ENCODE peak calls at places on chromosomes 11 and 22, in nine cellular contexts. One of them, this sample, is unnamed.

GRCh38 chr22:46355369-46355995 is 20.0 kb downstream of the TRMU start:
- DNase-seq in OCI-LY7: peak
- DNase-seq in lower lobe of right lung: peak
- DNase-seq in pancreas: peak
- DNase-seq in thoracic aorta: no peak
- DNase-seq in uterus: peak
- DNase-seq in cardiac fibroblast: peak
- DNase-seq in choroid plexus epithelial cell: peak
- DNase-seq in AG10803: peak
- DNase-seq in this sample: peak

GRCh38 chr11:64632237-64632636 is 41.2 kb downstream of the SLC22A12 start:
- DNase-seq in uterus: no peak
- DNase-seq in pancreas: no peak
- DNase-seq in OCI-LY7: no peak
- DNase-seq in thoracic aorta: no peak
- DNase-seq in lower lobe of right lung: no peak
- DNase-seq in cardiac fibroblast: no peak
- DNase-seq in AG10803: no peak
- DNase-seq in choroid plexus epithelial cell: no peak
- DNase-seq in this sample: no peak

GRCh38 chr11:46906596-46906995 is 11.8 kb downstream of the LRP4 start:
- DNase-seq in uterus: no peak
- DNase-seq in cardiac fibroblast: peak
- DNase-seq in OCI-LY7: no peak
- DNase-seq in pancreas: no peak
- DNase-seq in lower lobe of right lung: no peak
- DNase-seq in AG10803: no peak
- DNase-seq in choroid plexus epithelial cell: peak
- DNase-seq in thoracic aorta: no peak
- DNase-seq in this sample: no peak

GRCh38 chr22:40367342-40367741 is 3.1 kb upstream of the SGSM3 start:
- DNase-seq in lower lobe of right lung: no peak
- DNase-seq in uterus: no peak
- DNase-seq in pancreas: no peak
- DNase-seq in OCI-LY7: no peak
- DNase-seq in AG10803: no peak
- DNase-seq in thoracic aorta: no peak
- DNase-seq in cardiac fibroblast: no peak
- DNase-seq in choroid plexus epithelial cell: no peak
- DNase-seq in this sample: no peak

GRCh38 chr11:107293677-107294344 is 163.8 kb downstream of the CWF19L2 start:
- DNase-seq in uterus: no peak
- DNase-seq in OCI-LY7: no peak
- DNase-seq in thoracic aorta: no peak
- DNase-seq in AG10803: no peak
- DNase-seq in cardiac fibroblast: no peak
- DNase-seq in lower lobe of right lung: no peak
- DNase-seq in choroid plexus epithelial cell: no peak
- DNase-seq in pancreas: no peak
- DNase-seq in this sample: no peak

GRCh38 chr11:28347351-28347750 is 239.2 kb downstream of the METTL15 start:
- DNase-seq in AG10803: peak
- DNase-seq in uterus: no peak
- DNase-seq in choroid plexus epithelial cell: no peak
- DNase-seq in cardiac fibroblast: no peak
- DNase-seq in lower lobe of right lung: no peak
- DNase-seq in OCI-LY7: no peak
- DNase-seq in pancreas: no peak
- DNase-seq in thoracic aorta: no peak
- DNase-seq in this sample: peak

GRCh38 chr22:33922268-33922667 is 2.0 kb upstream of the LARGE1 start:
- DNase-seq in thoracic aorta: no peak
- DNase-seq in lower lobe of right lung: no peak
- DNase-seq in OCI-LY7: peak
- DNase-seq in uterus: peak
- DNase-seq in AG10803: no peak
- DNase-seq in choroid plexus epithelial cell: peak
- DNase-seq in pancreas: peak
- DNase-seq in cardiac fibroblast: peak
- DNase-seq in this sample: peak

GRCh38 chr11:27973851-27974536 is 134.0 kb downstream of the KIF18A start:
- DNase-seq in AG10803: peak
- DNase-seq in OCI-LY7: no peak
- DNase-seq in thoracic aorta: no peak
- DNase-seq in lower lobe of right lung: no peak
- DNase-seq in cardiac fibroblast: no peak
- DNase-seq in uterus: no peak
- DNase-seq in choroid plexus epithelial cell: no peak
- DNase-seq in pancreas: no peak
- DNase-seq in this sample: peak

GRCh38 chr11:3119141-3119821 is 45.8 kb downstream of the OSBPL5 start:
- DNase-seq in lower lobe of right lung: peak
- DNase-seq in choroid plexus epithelial cell: no peak
- DNase-seq in thoracic aorta: no peak
- DNase-seq in AG10803: no peak
- DNase-seq in uterus: peak
- DNase-seq in cardiac fibroblast: no peak
- DNase-seq in pancreas: no peak
- DNase-seq in OCI-LY7: no peak
- DNase-seq in this sample: no peak

GRCh38 chr11:22433066-22433450 is 94.9 kb downstream of the SLC17A6 start:
- DNase-seq in pancreas: no peak
- DNase-seq in cardiac fibroblast: no peak
- DNase-seq in thoracic aorta: no peak
- DNase-seq in AG10803: peak
- DNase-seq in uterus: no peak
- DNase-seq in choroid plexus epithelial cell: no peak
- DNase-seq in OCI-LY7: no peak
- DNase-seq in lower lobe of right lung: no peak
- DNase-seq in this sample: no peak

GRCh38 chr11:131973017-131973416 is 602.6 kb downstream of the NTM start:
- DNase-seq in choroid plexus epithelial cell: no peak
- DNase-seq in OCI-LY7: no peak
- DNase-seq in thoracic aorta: no peak
- DNase-seq in uterus: no peak
- DNase-seq in pancreas: no peak
- DNase-seq in lower lobe of right lung: no peak
- DNase-seq in AG10803: no peak
- DNase-seq in cardiac fibroblast: no peak
- DNase-seq in this sample: no peak

GRCh38 chr11:125402436-125402835 is 93.6 kb downstream of the FEZ1 start:
- DNase-seq in OCI-LY7: no peak
- DNase-seq in pancreas: no peak
- DNase-seq in thoracic aorta: no peak
- DNase-seq in choroid plexus epithelial cell: peak
- DNase-seq in cardiac fibroblast: peak
- DNase-seq in uterus: no peak
- DNase-seq in AG10803: peak
- DNase-seq in lower lobe of right lung: no peak
- DNase-seq in this sample: peak

GRCh38 chr22:30424471-30425326 is 869 bp upstream of the MTFP1 start:
- DNase-seq in cardiac fibroblast: peak
- DNase-seq in choroid plexus epithelial cell: no peak
- DNase-seq in AG10803: no peak
- DNase-seq in OCI-LY7: peak
- DNase-seq in pancreas: no peak
- DNase-seq in uterus: no peak
- DNase-seq in lower lobe of right lung: no peak
- DNase-seq in thoracic aorta: no peak
- DNase-seq in this sample: peak

GRCh38 chr11:126716456-126717083 is 284.0 kb downstream of the KIRREL3 start:
- DNase-seq in cardiac fibroblast: peak
- DNase-seq in OCI-LY7: peak
- DNase-seq in thoracic aorta: no peak
- DNase-seq in lower lobe of right lung: no peak
- DNase-seq in choroid plexus epithelial cell: peak
- DNase-seq in AG10803: peak
- DNase-seq in pancreas: peak
- DNase-seq in uterus: no peak
- DNase-seq in this sample: peak

GRCh38 chr22:29477919-29478318 is 2.1 kb upstream of the NEFH start:
- DNase-seq in AG10803: no peak
- DNase-seq in lower lobe of right lung: no peak
- DNase-seq in OCI-LY7: no peak
- DNase-seq in thoracic aorta: no peak
- DNase-seq in choroid plexus epithelial cell: no peak
- DNase-seq in uterus: no peak
- DNase-seq in cardiac fibroblast: no peak
- DNase-seq in pancreas: no peak
- DNase-seq in this sample: no peak

DNA sequence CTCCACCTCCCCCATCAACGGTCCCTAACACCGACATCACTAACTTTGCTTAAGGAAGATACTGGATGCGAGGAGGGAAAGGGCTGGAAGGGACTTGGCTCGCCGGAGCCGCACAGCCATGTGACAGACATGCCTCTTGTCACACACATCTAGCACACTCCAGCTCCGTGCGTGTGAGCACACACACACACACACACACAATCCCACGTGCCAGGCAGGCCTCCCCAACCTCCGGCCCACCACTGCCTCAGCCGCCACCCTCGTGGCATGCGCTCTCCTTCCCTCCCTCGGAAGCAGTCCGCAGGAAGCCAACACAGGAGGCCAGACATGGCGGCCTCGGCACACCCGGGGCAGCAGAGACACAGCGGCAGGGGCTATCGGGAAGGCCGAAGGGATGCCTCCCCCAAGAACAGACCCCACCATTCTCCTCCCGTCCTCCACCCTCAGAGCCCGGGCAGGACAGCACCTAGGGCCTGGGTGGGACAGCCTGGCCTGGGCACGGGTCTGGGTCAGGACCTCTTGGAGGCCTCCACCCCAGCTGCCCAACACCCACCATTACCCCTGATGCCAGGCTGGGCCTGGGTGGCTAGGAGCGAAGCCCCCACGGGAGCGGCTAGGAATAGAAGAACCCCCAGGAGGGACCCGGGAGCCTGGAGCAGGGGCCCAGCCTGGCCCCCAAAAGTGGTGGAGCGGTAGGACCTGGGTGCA is 1.0 kb downstream of the MFNG start:
- DNase-seq in cardiac fibroblast: no peak
- DNase-seq in OCI-LY7: peak
- DNase-seq in uterus: no peak
- DNase-seq in AG10803: no peak
- DNase-seq in thoracic aorta: no peak
- DNase-seq in pancreas: no peak
- DNase-seq in lower lobe of right lung: peak
- DNase-seq in choroid plexus epithelial cell: no peak
- DNase-seq in this sample: no peak
- H3K4me3 ChIP-seq in cardiac fibroblast: no peak
- H3K4me3 ChIP-seq in OCI-LY7: peak
- H3K4me3 ChIP-seq in uterus: peak
- H3K4me3 ChIP-seq in AG10803: no peak
- H3K4me3 ChIP-seq in thoracic aorta: peak
- H3K4me3 ChIP-seq in pancreas: no peak
- H3K4me3 ChIP-seq in lower lobe of right lung: peak
- H3K4me3 ChIP-seq in choroid plexus epithelial cell: no peak
- H3K4me3 ChIP-seq in this sample: no peak

GRCh38 chr11:69442807-69443137 is 38.7 kb upstream of the LINC01488 start:
- DNase-seq in cardiac fibroblast: no peak
- DNase-seq in thoracic aorta: no peak
- DNase-seq in choroid plexus epithelial cell: peak
- DNase-seq in lower lobe of right lung: peak
- DNase-seq in OCI-LY7: no peak
- DNase-seq in pancreas: no peak
- DNase-seq in uterus: no peak
- DNase-seq in AG10803: peak
- DNase-seq in this sample: peak
- TF ChIP-seq CTCF in cardiac fibroblast: no peak
- TF ChIP-seq CTCF in thoracic aorta: no peak
- TF ChIP-seq CTCF in choroid plexus epithelial cell: no peak
- TF ChIP-seq CTCF in lower lobe of right lung: no peak
- TF ChIP-seq CTCF in OCI-LY7: no peak
- TF ChIP-seq CTCF in pancreas: no peak
- TF ChIP-seq CTCF in uterus: no peak
- TF ChIP-seq CTCF in AG10803: no peak
- TF ChIP-seq CTCF in this sample: no peak

DNA sequence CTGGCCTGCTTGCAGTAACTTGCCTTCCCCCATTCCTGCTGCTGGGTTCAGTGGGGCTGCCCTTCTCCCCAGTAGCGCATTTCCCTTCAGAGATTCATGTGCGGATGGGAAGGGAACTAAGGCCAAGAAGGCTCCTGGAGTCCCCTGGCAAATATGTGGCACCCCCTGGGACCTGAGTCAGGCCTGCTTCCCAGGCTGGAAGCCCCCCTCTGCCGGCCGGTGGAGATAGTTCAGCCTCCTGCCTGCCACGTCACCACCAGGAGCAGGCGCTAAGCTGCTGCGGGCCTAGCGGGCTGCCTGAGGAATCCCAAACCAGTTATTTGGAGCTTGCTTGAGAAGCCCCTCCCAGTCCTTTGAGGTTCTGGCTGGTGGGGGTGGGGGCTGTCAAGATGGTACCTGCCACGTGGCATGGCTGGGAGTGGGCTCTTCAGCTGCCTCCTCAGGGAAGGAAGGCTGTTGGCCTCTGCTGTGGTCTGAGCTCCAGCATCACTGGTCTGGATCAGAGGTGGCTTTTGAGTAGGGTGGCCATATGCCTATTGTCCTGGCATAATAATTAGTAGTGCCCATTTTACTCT is 2.0 kb downstream of the SERPINH1 start:
- DNase-seq in cardiac fibroblast: peak
- DNase-seq in choroid plexus epithelial cell: peak
- DNase-seq in pancreas: no peak
- DNase-seq in uterus: peak
- DNase-seq in thoracic aorta: peak
- DNase-seq in AG10803: peak
- DNase-seq in OCI-LY7: no peak
- DNase-seq in lower lobe of right lung: no peak
- DNase-seq in this sample: peak
- H3K4me3 ChIP-seq in cardiac fibroblast: peak
- H3K4me3 ChIP-seq in choroid plexus epithelial cell: peak
- H3K4me3 ChIP-seq in pancreas: no peak
- H3K4me3 ChIP-seq in uterus: peak
- H3K4me3 ChIP-seq in thoracic aorta: peak
- H3K4me3 ChIP-seq in AG10803: peak
- H3K4me3 ChIP-seq in OCI-LY7: no peak
- H3K4me3 ChIP-seq in lower lobe of right lung: peak
- H3K4me3 ChIP-seq in this sample: peak

DNA sequence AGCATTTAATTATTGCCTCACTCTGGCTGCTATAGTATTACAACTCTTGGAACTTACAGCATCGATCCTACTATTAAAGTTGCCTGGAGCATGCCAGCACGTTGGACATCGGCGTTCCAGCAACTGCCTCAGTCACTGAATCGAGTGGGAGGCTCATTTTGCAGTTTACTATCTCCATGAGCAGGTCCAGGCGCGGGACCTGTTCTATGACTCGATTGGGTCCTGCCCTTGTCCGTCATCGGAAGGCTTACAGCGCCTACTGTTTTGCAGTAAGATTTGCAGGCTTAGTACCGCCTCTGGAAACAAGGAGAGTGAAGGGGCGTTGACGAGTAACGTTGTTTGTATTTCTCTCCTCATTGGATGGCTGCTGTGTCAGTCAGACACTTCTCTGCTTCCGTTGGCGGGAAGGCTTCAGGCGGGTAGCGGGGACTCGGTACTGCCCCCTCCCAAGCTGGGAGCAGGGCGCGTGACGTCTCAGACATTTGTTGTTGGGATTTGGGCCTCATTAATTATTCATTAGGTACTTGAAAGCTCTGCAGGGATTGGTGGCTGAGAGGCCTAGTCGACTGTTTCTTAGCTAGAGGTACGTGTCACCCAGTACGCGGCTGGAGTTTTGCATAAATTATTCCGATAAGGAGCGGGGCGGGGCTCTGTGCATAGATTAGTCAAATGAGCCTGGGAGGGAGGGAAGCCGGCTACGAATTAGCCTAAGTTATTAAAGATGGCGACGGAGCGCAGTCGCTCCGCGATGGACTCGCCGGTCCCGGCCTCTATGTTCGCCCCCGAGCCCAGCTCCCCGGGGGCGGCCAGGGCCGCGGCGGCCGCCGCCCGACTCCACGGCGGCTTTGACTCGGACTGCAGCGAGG is at the start of gene GTPBP1:
- DNase-seq in thoracic aorta: peak
- DNase-seq in choroid plexus epithelial cell: peak
- DNase-seq in pancreas: peak
- DNase-seq in lower lobe of right lung: peak
- DNase-seq in OCI-LY7: peak
- DNase-seq in AG10803: peak
- DNase-seq in cardiac fibroblast: peak
- DNase-seq in uterus: peak
- DNase-seq in this sample: peak
- TF ChIP-seq CTCF in thoracic aorta: no peak
- TF ChIP-seq CTCF in choroid plexus epithelial cell: peak
- TF ChIP-seq CTCF in pancreas: no peak
- TF ChIP-seq CTCF in lower lobe of right lung: no peak
- TF ChIP-seq CTCF in OCI-LY7: no peak
- TF ChIP-seq CTCF in AG10803: peak
- TF ChIP-seq CTCF in cardiac fibroblast: no peak
- TF ChIP-seq CTCF in uterus: peak
- TF ChIP-seq CTCF in this sample: no peak